ENCODE peak calls at places on chromosome 6, in ten cellular contexts. I, K, C, O, Q, G, M, L, Y and W are unnamed samples.

GRCh38 chr6:3230275-3231212 is 3.1 kb upstream of the TUBB2B start:
- DNase-seq in I (no peak), K (no peak), C (no peak), O (no peak), Q (no peak), G (no peak), M (no peak), L (no peak), Y (peak), W (no peak)

GRCh38 chr6:109296305-109296915 is 85.9 kb downstream of the CD164 start:
- DNase-seq in I (no peak), K (no peak), C (no peak), O (no peak), Q (no peak), G (no peak), M (no peak), L (no peak), Y (no peak), W (no peak)

GRCh38 chr6:71665931-71666330 is 220.4 kb upstream of the RIMS1 start:
- DNase-seq in I (no peak), K (no peak), C (no peak), O (no peak), Q (no peak), G (no peak), M (no peak), L (no peak), Y (no peak), W (no peak)

GRCh38 chr6:16684896-16685554 is 76.2 kb downstream of the ATXN1 start:
- DNase-seq in I (no peak), K (no peak), C (no peak), O (no peak), Q (no peak), G (no peak), M (no peak), L (peak), Y (peak), W (no peak)

GRCh38 chr6:170049641-170050491 is 241.0 kb downstream of the DLL1 start:
- DNase-seq in I (peak), K (peak), C (peak), O (no peak), Q (peak), G (peak), M (peak), L (peak), Y (no peak), W (peak)

GRCh38 chr6:52305948-52306767 is 21.6 kb upstream of the MCM3 start:
- DNase-seq in I (no peak), K (no peak), C (no peak), O (no peak), Q (no peak), G (no peak), M (no peak), L (no peak), Y (no peak), W (no peak)

GRCh38 chr6:108635505-108636226 is 74.9 kb downstream of the FOXO3 start:
- DNase-seq in I (no peak), K (no peak), C (no peak), O (no peak), Q (no peak), G (no peak), M (no peak), L (no peak), Y (no peak), W (no peak)

GRCh38 chr6:139334791-139335446 is 39.5 kb downstream of the CITED2 start:
- DNase-seq in I (no peak), K (no peak), C (no peak), O (no peak), Q (no peak), G (peak), M (no peak), L (peak), Y (peak), W (no peak)

GRCh38 chr6:31736026-31736767 is at the start of gene CLIC1:
- DNase-seq in I (no peak), K (peak), C (peak), O (no peak), Q (peak), G (peak), M (peak), L (peak), Y (peak), W (peak)

GRCh38 chr6:31737315-31738047 is 1.2 kb upstream of the CLIC1 start:
- DNase-seq in I (no peak), K (no peak), C (no peak), O (no peak), Q (no peak), G (no peak), M (no peak), L (no peak), Y (no peak), W (no peak)

GRCh38 chr6:31738048-31738979 is 1.5 kb upstream of the MSH5 start:
- DNase-seq in I (no peak), K (peak), C (no peak), O (no peak), Q (no peak), G (peak), M (peak), L (peak), Y (peak), W (no peak)

GRCh38 chr6:31734703-31735500 is 1.4 kb downstream of the CLIC1 start:
- DNase-seq in I (no peak), K (peak), C (peak), O (no peak), Q (no peak), G (peak), M (peak), L (peak), Y (peak), W (peak)

DNA sequence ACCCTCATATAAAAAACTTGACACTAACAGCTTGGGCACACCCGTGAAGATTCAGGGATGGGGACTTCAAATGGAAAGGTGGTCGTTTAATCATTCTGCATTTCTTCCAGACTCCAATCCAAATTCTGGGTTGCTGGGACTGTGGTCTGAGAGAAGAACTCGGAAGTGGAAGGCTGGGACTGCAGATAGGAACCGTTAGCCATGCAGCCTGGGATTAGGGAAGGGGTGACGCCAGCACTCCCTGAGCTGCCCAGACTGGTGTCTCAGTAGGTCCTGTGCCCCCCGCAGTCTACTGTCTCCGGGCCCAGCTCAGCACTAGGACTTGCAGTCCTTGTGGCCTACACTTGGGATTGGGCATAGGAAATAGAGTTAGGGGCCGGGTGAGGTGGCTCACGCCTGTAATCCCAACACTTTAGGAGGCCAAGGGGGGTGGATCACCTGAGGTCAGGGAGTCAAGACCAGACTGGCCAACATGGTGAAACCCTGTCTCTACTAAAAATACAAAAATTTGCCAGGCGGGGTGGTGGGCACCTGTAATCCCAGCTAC is 511 bp upstream of the CLIC1 start:
- DNase-seq in I (no peak), K (no peak), C (no peak), O (no peak), Q (no peak), G (no peak), M (no peak), L (no peak), Y (no peak), W (no peak)
- H3K4me3 ChIP-seq in I (peak), K (peak), C (peak), O (peak), Q (peak), G (peak), M (no peak), L (peak), Y (peak), W (peak)

GRCh38 chr6:125743604-125744003 is 5.8 kb upstream of the HEY2 start:
- DNase-seq in I (no peak), K (no peak), C (no peak), O (no peak), Q (no peak), G (no peak), M (no peak), L (no peak), Y (no peak), W (no peak)
- H3K4me3 ChIP-seq in I (peak), K (no peak), C (peak), O (no peak), Q (no peak), G (no peak), M (no peak), L (no peak), Y (no peak), W (no peak)

DNA sequence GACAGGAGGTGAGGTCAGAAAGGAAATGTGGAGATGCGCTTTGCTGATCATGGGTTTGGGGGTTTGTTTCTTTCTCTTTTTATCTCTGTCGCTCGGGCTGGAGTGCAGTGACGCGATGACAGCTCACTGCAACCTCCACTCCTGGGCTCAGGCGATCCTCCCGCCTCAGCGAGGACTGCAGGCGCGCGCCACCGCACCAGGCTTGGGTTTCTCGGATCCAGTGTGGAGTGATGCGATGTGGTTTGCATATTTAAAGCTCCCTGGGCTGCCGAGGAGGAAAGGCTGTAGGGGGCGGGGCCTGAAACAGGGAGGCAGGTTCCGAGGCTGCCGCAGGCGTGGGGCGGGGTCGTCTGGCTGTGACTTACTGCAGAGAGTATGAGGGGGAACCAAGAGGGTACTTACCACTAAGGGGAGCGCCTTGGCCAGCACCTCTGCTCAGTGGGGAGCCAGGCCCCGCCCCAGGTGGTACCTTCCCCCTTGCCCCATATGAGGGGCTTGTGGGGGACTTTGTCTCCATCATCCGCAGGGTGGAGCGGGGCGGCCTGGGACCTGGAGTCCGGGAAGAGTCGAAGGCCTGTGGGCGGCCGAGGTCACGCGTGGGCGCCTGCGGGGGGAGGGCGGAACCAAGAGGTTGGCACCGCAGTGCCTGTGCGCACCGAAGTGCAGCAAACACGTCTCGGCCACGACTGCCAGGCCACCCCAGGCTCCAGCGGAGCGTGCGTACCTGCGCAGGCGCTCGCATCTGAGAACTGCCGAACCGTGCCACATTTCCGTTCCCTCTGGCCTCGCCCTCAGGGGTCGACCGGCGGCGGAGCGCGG is 12.7 kb upstream of the BAK1 start:
- DNase-seq in I (no peak), K (no peak), C (no peak), O (no peak), Q (no peak), G (no peak), M (peak), L (no peak), Y (no peak), W (no peak)
- H3K4me3 ChIP-seq in I (peak), K (no peak), C (peak), O (peak), Q (no peak), G (no peak), M (no peak), L (no peak), Y (peak), W (peak)

GRCh38 chr6:11035961-11036360 is 8.1 kb downstream of the ELOVL2 start:
- DNase-seq in I (no peak), K (no peak), C (no peak), O (no peak), Q (no peak), G (peak), M (no peak), L (no peak), Y (no peak), W (no peak)
- H3K4me3 ChIP-seq in I (no peak), K (no peak), C (no peak), O (no peak), Q (no peak), G (no peak), M (no peak), L (no peak), Y (no peak), W (no peak)

GRCh38 chr6:13428528-13429405 is 58.6 kb downstream of the GFOD1 start:
- DNase-seq in I (no peak), K (no peak), C (no peak), O (no peak), Q (no peak), G (no peak), M (no peak), L (no peak), Y (no peak), W (no peak)
- H3K4me3 ChIP-seq in I (no peak), K (no peak), C (no peak), O (no peak), Q (no peak), G (no peak), M (no peak), L (no peak), Y (no peak), W (no peak)

GRCh38 chr6:142728910-142729481 is 216.0 kb downstream of the HIVEP2 start:
- DNase-seq in I (no peak), K (no peak), C (no peak), O (no peak), Q (no peak), G (peak), M (no peak), L (peak), Y (peak), W (no peak)
- H3K4me3 ChIP-seq in I (no peak), K (no peak), C (peak), O (no peak), Q (no peak), G (no peak), M (no peak), L (no peak), Y (no peak), W (peak)

GRCh38 chr6:41779793-41780622 is at the start of gene FRS3:
- DNase-seq in I (peak), K (peak), C (peak), O (peak), Q (peak), G (peak), M (peak), L (peak), Y (peak), W (peak)
- H3K4me3 ChIP-seq in I (peak), K (peak), C (peak), O (peak), Q (peak), G (peak), M (peak), L (peak), Y (peak), W (peak)

DNA sequence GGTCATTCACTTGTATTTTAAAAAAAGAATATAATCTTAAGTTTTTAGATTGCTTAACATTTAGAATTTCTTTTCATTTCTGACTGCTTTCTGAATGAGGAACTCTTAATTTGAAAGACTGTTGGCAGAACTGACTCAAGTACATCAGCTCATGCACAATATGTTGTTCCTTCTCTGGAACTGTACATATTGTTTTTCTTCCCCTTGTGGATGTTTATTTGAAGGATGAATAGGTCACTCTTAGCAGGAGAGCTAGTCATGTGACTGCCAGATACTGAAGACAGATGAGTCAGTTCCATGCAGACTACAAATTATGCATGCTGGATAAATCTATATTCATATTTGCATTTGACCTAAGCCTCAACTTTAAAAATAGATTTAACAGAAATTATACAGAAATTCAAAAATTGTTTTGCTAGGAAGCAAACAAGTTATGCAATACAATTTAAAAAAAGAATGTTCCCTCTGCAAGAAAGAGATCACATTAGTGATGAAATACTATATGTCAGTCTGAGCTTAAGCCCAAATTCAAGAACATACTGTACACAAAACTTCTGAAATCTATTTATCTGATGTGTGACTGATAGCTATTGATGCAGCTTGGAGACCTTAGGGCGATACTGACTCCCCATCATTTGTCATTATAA is 1274.9 kb upstream of the GJE1 start:
- DNase-seq in I (no peak), K (no peak), C (no peak), O (no peak), Q (no peak), G (peak), M (no peak), L (peak), Y (peak), W (no peak)
- H3K4me3 ChIP-seq in I (no peak), K (no peak), C (no peak), O (no peak), Q (no peak), G (no peak), M (no peak), L (no peak), Y (no peak), W (no peak)